ENCODE peak calls at places on chromosomes 4 and X, in six cellular contexts. H, Y, T, W, S and Q are unnamed samples. For H3K36me3 and H3K4me1, the result is how much of the 10 kb centered on the place peaks cover.

GRCh38 chrX:150863191-150863590 is 35.3 kb downstream of the CD99L2 start:
- DNase-seq in H (no peak), W (no peak), Y (no peak), T (no peak), S (no peak), Q (no peak)

GRCh38 chr4:149987777-149988410 is 90.4 kb upstream of the DCLK2 start:
- DNase-seq in S (no peak), T (no peak), Y (no peak), W (no peak), H (no peak), Q (no peak)

GRCh38 chr4:15149234-15149841 is 147.1 kb downstream of the CPEB2 start:
- DNase-seq in Y (no peak), W (no peak), T (no peak), H (no peak), S (no peak), Q (no peak)

GRCh38 chrX:120262781-120263719 is 12.4 kb downstream of the ZBTB33 start:
- DNase-seq in Y (no peak), H (no peak), W (no peak), S (no peak), T (no peak), Q (no peak)

GRCh38 chr4:183320211-183321068 is at the start of gene CLDN22:
- DNase-seq in T (no peak), S (no peak), H (no peak), Y (no peak), W (no peak), Q (no peak)

GRCh38 chr4:148854203-148854602 is 412.0 kb upstream of the NR3C2 start:
- DNase-seq in H (no peak), S (no peak), W (no peak), Y (no peak), T (no peak), Q (no peak)

GRCh38 chr4:110211007-110211769 is 12.8 kb upstream of the ELOVL6 start:
- DNase-seq in Y (peak), T (no peak), W (no peak), S (peak), H (peak), Q (no peak)

GRCh38 chrX:112085149-112085548 is 2.6 kb upstream of the TRPC5 start:
- DNase-seq in W (no peak), H (no peak), S (no peak), T (no peak), Y (no peak), Q (no peak)

GRCh38 chrX:108261541-108262218 is 170.1 kb downstream of the ATG4A start:
- DNase-seq in W (no peak), Y (no peak), H (no peak), T (no peak), S (peak), Q (no peak)

GRCh38 chrX:104618106-104618895 is 52.3 kb downstream of the IL1RAPL2 start:
- DNase-seq in H (no peak), S (no peak), T (no peak), Y (no peak), W (no peak), Q (no peak)

GRCh38 chr4:139865537-139865936 is 199.9 kb downstream of the MGST2 start:
- DNase-seq in Y (no peak), S (no peak), T (no peak), H (no peak), W (no peak), Q (no peak)

GRCh38 chr4:54099959-54100606 is at the start of gene GSX2:
- DNase-seq in H (no peak), T (no peak), W (peak), S (no peak), Y (no peak), Q (peak)

GRCh38 chrX:132171478-132171877 is 43.7 kb upstream of the FRMD7 start:
- DNase-seq in T (no peak), H (no peak), W (no peak), S (no peak), Y (no peak), Q (no peak)

GRCh38 chrX:56729152-56729557 is at the start of gene NBDY:
- DNase-seq in H (peak), Y (peak), S (peak), T (peak), W (peak), Q (peak)

GRCh38 chr4:38132140-38132673 is 172.0 kb downstream of the PTTG2 start:
- DNase-seq in T (no peak), W (no peak), H (peak), Y (peak), S (peak), Q (no peak)

GRCh38 chr4:119493419-119493818 is 135.2 kb downstream of the PDE5A start:
- DNase-seq in W (no peak), Y (no peak), H (no peak), T (no peak), S (no peak), Q (no peak)

GRCh38 chrX:10615931-10616780 is 4.2 kb downstream of the MID1 start:
- DNase-seq in H (peak), Y (peak), W (peak), S (peak), T (no peak), Q (no peak)

GRCh38 chr4:17578482-17578891 is 1.5 kb downstream of the LAP3 start:
- DNase-seq in W (no peak), Y (no peak), H (no peak), S (no peak), T (no peak), Q (no peak)

GRCh38 chr4:39526810-39527295 is 386 bp downstream of the UGDH start:
- DNase-seq in H (no peak), W (no peak), S (no peak), Y (no peak), T (no peak), Q (no peak)

GRCh38 chr4:21184788-21185187 is 484.5 kb downstream of the PACRGL start:
- DNase-seq in H (no peak), W (no peak), T (no peak), S (no peak), Y (no peak), Q (no peak)

GRCh38 chr4:140971077-140971792 is 162.0 kb downstream of the RNF150 start:
- DNase-seq in H (no peak), Y (no peak), W (no peak), T (no peak), S (no peak), Q (no peak)

GRCh38 chr4:87916636-87917035 is 58.9 kb upstream of the SPP1 start:
- DNase-seq in W (no peak), H (no peak), T (no peak), Y (no peak), S (no peak), Q (no peak)

GRCh38 chr4:153808175-153808574 is 19.3 kb upstream of the SFRP2 start:
- DNase-seq in T (no peak), Y (no peak), W (no peak), S (peak), H (no peak), Q (no peak)

GRCh38 chr4:119942806-119943205 is 123.8 kb downstream of the MAD2L1 start:
- DNase-seq in W (no peak), T (no peak), Y (no peak), S (no peak), H (no peak), Q (no peak)

GRCh38 chr4:1363540-1363939 is 16.5 kb downstream of the UVSSA start:
- DNase-seq in T (no peak), Y (no peak), S (no peak), H (no peak), W (no peak), Q (no peak)

GRCh38 chrX:129908636-129909035 is 2.7 kb downstream of the UTP14A start:
- DNase-seq in T (no peak), S (no peak), Y (no peak), W (no peak), H (no peak), Q (no peak)

GRCh38 chr4:114729339-114729738 is 130.7 kb downstream of the UGT8 start:
- DNase-seq in H (peak), W (no peak), Y (no peak), T (no peak), S (no peak), Q (no peak)

GRCh38 chr4:176775326-176775725 is 17.4 kb downstream of the VEGFC start:
- DNase-seq in T (no peak), Y (no peak), H (no peak), W (no peak), S (no peak), Q (no peak)

GRCh38 chr4:37882665-37883296 is 8.1 kb upstream of the TBC1D1 start:
- DNase-seq in H (no peak), S (no peak), T (no peak), W (no peak), Y (no peak), Q (no peak)

GRCh38 chrX:99901091-99901490 is 509.0 kb downstream of the PCDH19 start:
- DNase-seq in T (no peak), W (no peak), S (no peak), Y (no peak), H (no peak), Q (no peak)

GRCh38 chrX:6053126-6053625 is 175.5 kb downstream of the NLGN4X start:
- DNase-seq in S (peak), H (no peak), W (no peak), T (no peak), Y (no peak), Q (no peak)

GRCh38 chr4:150082241-150082640 is 4.0 kb downstream of the DCLK2 start:
- DNase-seq in T (no peak), W (no peak), Y (no peak), H (no peak), S (no peak), Q (no peak)

GRCh38 chr4:71006203-71006907 is 12.9 kb downstream of the DCK start:
- DNase-seq in W (no peak), S (no peak), Y (no peak), H (no peak), T (no peak), Q (no peak)

GRCh38 chrX:125205084-125205917 is 114.4 kb upstream of the TEX13C start:
- DNase-seq in Y (peak), S (peak), W (peak), H (peak), T (no peak), Q (peak)

GRCh38 chr4:158015241-158015640 is 157.6 kb downstream of the GASK1B start:
- DNase-seq in H (no peak), W (no peak), Y (no peak), S (no peak), T (no peak), Q (no peak)

GRCh38 chr4:73573794-73574528 is 46.3 kb downstream of the RASSF6 start:
- DNase-seq in H (peak), W (no peak), S (peak), T (no peak), Y (peak), Q (peak)

GRCh38 chr4:149306537-149306936 is 509.1 kb downstream of the IQCM start:
- DNase-seq in T (no peak), W (no peak), S (no peak), Y (no peak), H (no peak), Q (no peak)

GRCh38 chr4:73612032-73612431 is 8.2 kb downstream of the RASSF6 start:
- DNase-seq in S (no peak), Y (no peak), H (no peak), W (no peak), T (no peak), Q (no peak)

GRCh38 chr4:184392748-184393334 is 81.5 kb downstream of the IRF2 start:
- DNase-seq in W (no peak), S (no peak), T (no peak), H (no peak), Y (no peak), Q (peak)
- H3K36me3 ChIP-seq in W (half or more), S (under half), T (half or more), H (under half), Y (under half), Q (under half)

GRCh38 chr4:33339762-33340161 is 2619.6 kb downstream of the PCDH7 start:
- DNase-seq in H (no peak), W (no peak), T (no peak), Y (no peak), S (no peak), Q (no peak)
- H3K4me3 ChIP-seq in H (no peak), W (no peak), T (no peak), Y (no peak), S (no peak), Q (no peak)

DNA sequence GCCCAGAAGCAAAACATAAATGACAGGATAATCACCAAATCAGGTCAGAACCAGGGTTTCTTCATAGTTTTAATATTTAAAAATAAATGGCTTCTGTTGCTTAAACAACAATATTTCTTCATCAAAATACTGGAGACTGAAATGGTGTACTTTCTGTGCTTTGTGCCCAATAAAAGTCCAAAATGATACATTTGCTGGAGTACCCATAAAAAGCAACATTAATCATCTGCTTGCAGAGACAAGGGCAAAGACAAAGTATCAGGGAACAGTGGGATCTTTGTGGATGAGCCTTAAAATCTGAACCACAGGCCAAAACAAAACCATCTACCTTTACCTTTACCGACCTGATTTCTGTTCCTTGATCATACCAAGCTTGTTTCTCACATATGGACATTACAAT is 683.9 kb upstream of the ATOH1 start:
- DNase-seq in W (no peak), Y (no peak), T (no peak), H (no peak), S (no peak), Q (no peak)
- H3K4me1 ChIP-seq in W (under half), Y (under half), T (under half), H (under half), S (under half), Q (under half)

GRCh38 chrX:46676399-46677351 is 82.2 kb downstream of the SLC9A7 start:
- DNase-seq in W (no peak), T (no peak), Y (no peak), H (no peak), S (no peak), Q (no peak)
- H3K36me3 ChIP-seq in W (under half), T (under half), Y (under half), H (under half), S (under half), Q (under half)

GRCh38 chrX:136186023-136186413 is 38.7 kb downstream of the FHL1 start:
- DNase-seq in W (no peak), T (no peak), S (no peak), H (no peak), Y (no peak), Q (no peak)
- H3K4me3 ChIP-seq in W (no peak), T (no peak), S (no peak), H (no peak), Y (no peak), Q (no peak)

GRCh38 chr4:8173641-8174242 is 15.1 kb upstream of the ABLIM2 start:
- DNase-seq in T (peak), Y (no peak), H (no peak), S (no peak), W (no peak), Q (no peak)
- H3K4me1 ChIP-seq in T (under half), Y (under half), H (under half), S (under half), W (under half), Q (under half)

GRCh38 chr4:185623444-185624247 is 88.3 kb upstream of the PDLIM3 start:
- DNase-seq in T (no peak), S (no peak), H (no peak), Y (no peak), W (no peak), Q (no peak)
- H3K36me3 ChIP-seq in T (under half), S (under half), H (under half), Y (under half), W (half or more), Q (under half)